ENCODE peak calls at places on chromosome 14, in four cellular contexts. X is GM23338, P is transverse colon, H is vagina. J is an unnamed sample.

GRCh38 chr14:85817430-85817829 is 287.5 kb downstream of the FLRT2 start:
- DNase-seq in H (no peak), X (no peak), P (no peak), J (no peak)

GRCh38 chr14:20194101-20194500 is 3.4 kb downstream of the OR11G2 start:
- DNase-seq in X (no peak), H (no peak), P (no peak), J (no peak)

GRCh38 chr14:102775855-102776760 is 1.1 kb upstream of the TRAF3 start:
- DNase-seq in P (peak), H (no peak), X (peak), J (no peak)

GRCh38 chr14:68779761-68780323 is 13.0 kb downstream of the ZFP36L1 start:
- DNase-seq in H (peak), X (no peak), P (peak), J (peak)

GRCh38 chr14:29078810-29079522 is 312.4 kb downstream of the FOXG1 start:
- DNase-seq in X (no peak), P (no peak), H (no peak), J (no peak)

GRCh38 chr14:38065101-38065762 is 142.5 kb upstream of the SSTR1 start:
- DNase-seq in P (no peak), H (no peak), X (peak), J (no peak)

GRCh38 chr14:24843494-24843893 is 206.5 kb downstream of the STXBP6 start:
- DNase-seq in X (no peak), H (no peak), P (no peak), J (no peak)

GRCh38 chr14:50944647-50945413 is 547 bp upstream of the PYGL start:
- DNase-seq in X (no peak), H (no peak), P (peak), J (peak)

GRCh38 chr14:50823051-50823762 is 7.8 kb downstream of the NIN start:
- DNase-seq in P (no peak), H (no peak), X (no peak), J (no peak)

GRCh38 chr14:104897286-104898194 is 27.1 kb upstream of the PLD4 start:
- DNase-seq in H (peak), X (no peak), P (no peak), J (no peak)

GRCh38 chr14:23185046-23185445 is 1.6 kb upstream of the SLC7A8 start:
- DNase-seq in H (no peak), X (no peak), P (no peak), J (no peak)

GRCh38 chr14:100428727-100429126 is 105.6 kb downstream of the SLC25A47 start:
- DNase-seq in P (no peak), X (no peak), H (no peak), J (no peak)

GRCh38 chr14:50260511-50260910 is 29.1 kb upstream of the SOS2 start:
- DNase-seq in H (no peak), P (no peak), X (peak), J (no peak)

GRCh38 chr14:104998801-104999200 is 13.2 kb downstream of the CLBA1 start:
- DNase-seq in X (no peak), P (no peak), H (no peak), J (no peak)

GRCh38 chr14:81350344-81351096 is 49.6 kb downstream of the STON2 start:
- DNase-seq in X (no peak), H (no peak), P (no peak), J (no peak)

GRCh38 chr14:102949062-102949800 is 26.8 kb downstream of the AMN start:
- DNase-seq in X (no peak), P (peak), H (no peak), J (no peak)

GRCh38 chr14:83170165-83170564 is 1636.5 kb upstream of the SEL1L start:
- DNase-seq in X (no peak), P (no peak), H (no peak), J (no peak)

GRCh38 chr14:38203929-38204716 is 3.6 kb upstream of the SSTR1 start:
- DNase-seq in X (peak), P (no peak), H (no peak), J (no peak)

DNA sequence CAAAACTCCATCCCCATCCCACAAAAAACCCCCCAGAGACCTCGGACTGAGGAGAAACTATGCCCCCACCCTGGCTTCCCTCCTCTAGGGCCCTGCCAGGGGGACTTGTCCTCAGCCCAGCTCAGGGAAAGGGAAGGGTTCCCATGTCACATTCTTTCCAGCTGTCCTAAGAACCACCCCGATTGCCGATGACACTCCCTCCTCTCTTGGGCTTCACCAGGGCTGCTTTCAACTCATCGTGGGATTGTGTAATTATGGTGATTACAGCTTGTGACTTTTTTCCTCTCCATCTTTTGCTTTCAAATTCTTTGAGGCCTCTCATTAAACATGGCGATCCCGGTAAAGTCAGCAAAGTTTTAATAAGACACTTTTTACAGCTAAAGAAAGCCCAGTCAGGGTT is 344.1 kb downstream of the DPF3 start:
- DNase-seq in H (no peak), P (no peak), X (no peak), J (no peak)
- TF ChIP-seq POLR2AphosphoS5 in H (no peak), P (no peak), X (no peak), J (no peak)

GRCh38 chr14:33525626-33526025 is 425.2 kb downstream of the EGLN3 start:
- DNase-seq in P (no peak), X (no peak), H (no peak), J (no peak)

GRCh38 chr14:33529773-33530172 is 421.1 kb downstream of the EGLN3 start:
- DNase-seq in X (no peak), P (no peak), H (no peak), J (no peak)

GRCh38 chr14:33524244-33524643 is 426.6 kb downstream of the EGLN3 start:
- DNase-seq in X (no peak), P (no peak), H (no peak), J (no peak)

GRCh38 chr14:33528655-33529054 is 422.2 kb downstream of the EGLN3 start:
- DNase-seq in P (no peak), H (no peak), X (no peak), J (no peak)

DNA sequence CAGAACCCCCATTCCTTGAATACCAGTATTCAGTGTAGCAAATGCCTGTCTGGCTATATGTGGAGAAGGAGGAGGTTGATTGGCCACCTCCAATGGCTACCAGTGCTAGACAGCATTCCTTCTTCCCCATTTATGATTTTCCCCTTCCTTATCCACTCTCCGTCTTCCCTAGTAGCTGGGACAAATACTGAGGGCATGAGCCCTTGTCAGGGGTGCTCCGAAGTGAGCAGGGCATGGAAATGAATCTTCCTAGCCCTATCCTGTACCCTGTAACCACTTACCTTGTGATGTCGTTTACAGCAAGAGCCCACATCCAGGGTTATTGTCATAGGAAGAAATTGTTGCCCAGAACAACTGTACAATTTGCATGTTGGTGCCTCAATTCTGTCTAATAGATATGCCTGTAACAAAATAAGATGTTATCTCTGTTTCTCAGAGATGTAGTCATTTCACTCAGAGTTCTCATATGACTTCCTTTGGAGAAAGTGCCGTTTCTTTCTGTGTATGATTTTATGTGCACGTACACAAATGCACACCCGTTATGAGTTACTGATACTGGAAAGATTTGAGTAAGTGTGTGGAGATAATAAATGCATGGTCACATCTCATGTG is 423.7 kb downstream of the EGLN3 start:
- DNase-seq in H (no peak), X (no peak), P (no peak), J (no peak)
- H3K27ac ChIP-seq in H (no peak), X (no peak), P (no peak), J (no peak)

DNA sequence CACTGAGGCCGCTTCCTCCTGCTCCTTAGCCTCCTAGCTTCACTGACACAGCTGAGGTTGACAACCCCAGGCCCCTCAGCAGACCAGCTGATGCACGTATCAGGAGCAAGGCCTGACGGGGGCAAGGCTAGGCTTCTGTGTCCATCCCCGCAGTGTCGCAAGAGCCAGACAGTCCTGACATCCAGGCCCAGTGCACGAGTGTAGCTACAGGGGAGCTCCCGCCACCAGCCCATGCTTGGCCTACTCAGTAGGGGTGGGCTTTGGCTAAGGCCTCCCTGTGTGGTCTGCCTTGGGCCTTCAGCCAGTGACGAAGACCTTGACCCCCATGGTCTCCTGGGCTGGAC is 179.1 kb downstream of the DPF3 start:
- DNase-seq in X (no peak), H (no peak), P (no peak), J (no peak)
- H3K4me3 ChIP-seq in X (no peak), H (no peak), P (no peak), J (no peak)

GRCh38 chr14:95502381-95502950 is 14.0 kb downstream of the SYNE3 start:
- DNase-seq in X (no peak), P (no peak), H (no peak), J (no peak)
- TF ChIP-seq POLR2AphosphoS5 in X (no peak), P (no peak), H (no peak), J (no peak)

DNA sequence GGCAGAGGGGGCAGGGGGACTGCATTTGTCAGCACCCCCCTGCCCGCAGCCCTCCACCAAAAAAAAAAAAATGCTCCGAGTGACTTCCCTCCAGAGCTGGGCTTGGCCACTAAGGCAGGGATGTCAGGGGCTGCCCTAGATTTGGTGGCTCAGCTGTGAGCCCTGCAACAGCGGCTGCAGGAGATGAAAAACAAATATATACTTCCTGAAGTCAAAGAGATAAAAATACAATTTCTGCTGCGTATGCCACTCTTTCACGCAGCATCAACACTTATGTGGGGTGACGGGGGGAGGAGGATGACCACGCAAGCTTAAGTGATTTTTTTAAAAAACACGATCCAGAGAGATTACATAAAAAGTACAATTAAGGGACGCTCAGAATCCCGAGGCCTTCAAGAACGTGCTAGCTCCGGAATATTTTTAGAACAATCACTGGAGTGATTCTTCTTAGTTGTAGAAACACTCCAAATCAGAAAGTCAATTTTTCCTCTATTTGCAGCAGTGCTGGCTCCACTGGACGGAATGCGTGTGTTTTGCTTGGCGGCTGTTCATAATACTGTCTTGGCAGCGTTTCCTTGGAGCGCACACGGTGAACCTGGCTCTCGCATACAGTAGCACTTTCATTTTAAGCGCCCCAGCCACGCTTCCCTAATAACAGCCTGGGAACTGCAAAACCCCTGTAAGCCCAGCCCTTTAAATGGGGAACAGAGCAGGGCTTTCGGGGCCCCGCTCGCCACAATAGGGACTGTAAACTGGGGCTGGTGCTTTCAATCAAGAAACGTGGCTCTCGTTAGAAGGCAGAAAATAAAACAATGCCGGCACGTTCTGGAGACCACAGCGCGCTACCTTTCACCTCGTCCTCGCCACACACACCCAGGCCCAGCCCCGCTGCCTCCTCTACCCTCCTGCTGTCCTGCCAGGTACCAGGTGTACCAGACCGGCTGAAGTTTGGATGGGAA is 80.1 kb downstream of the BCL11B start:
- DNase-seq in P (peak), H (no peak), X (no peak), J (peak)
- H3K27ac ChIP-seq in P (peak), H (peak), X (peak), J (peak)

DNA sequence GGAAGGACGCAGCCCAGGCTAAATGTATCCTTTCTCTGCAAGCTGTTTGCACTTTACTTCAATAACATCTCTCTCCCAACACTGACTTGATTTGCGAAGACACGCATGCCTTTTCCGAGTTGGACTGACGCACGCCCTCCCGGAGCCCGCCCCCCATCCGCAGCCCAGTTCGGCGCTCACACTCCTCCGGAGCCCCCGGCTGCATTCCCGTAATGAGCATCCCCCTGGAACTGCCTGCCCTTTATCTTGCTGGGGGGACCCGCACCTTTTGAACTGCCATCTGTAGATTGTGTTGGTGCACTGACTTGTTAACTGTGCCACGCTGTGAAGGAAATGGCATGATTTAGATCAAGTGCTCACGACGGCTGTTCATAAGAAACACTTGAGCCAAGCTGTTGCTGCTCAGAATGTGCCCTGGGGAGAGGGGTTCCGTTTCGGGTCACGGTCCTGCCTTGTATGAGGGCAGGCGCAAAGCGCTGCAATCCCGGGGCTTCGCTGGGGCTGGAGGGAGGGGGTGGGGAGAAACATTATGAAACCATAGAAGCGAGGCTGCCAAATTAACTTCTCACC is 176.6 kb upstream of the CDKN3 start:
- DNase-seq in H (no peak), X (peak), P (no peak), J (no peak)
- H3K4me3 ChIP-seq in H (peak), X (peak), P (no peak), J (peak)

GRCh38 chr14:71169028-71169427 is 261.8 kb downstream of the PCNX1 start:
- DNase-seq in X (no peak), H (no peak), P (no peak), J (no peak)

GRCh38 chr14:71168564-71168963 is 261.3 kb downstream of the PCNX1 start:
- DNase-seq in X (no peak), P (no peak), H (no peak), J (no peak)

GRCh38 chr14:71165650-71166049 is 258.4 kb downstream of the PCNX1 start:
- DNase-seq in X (no peak), H (no peak), P (peak), J (no peak)

GRCh38 chr14:71166434-71166833 is 259.2 kb downstream of the PCNX1 start:
- DNase-seq in P (peak), H (no peak), X (peak), J (peak)

DNA sequence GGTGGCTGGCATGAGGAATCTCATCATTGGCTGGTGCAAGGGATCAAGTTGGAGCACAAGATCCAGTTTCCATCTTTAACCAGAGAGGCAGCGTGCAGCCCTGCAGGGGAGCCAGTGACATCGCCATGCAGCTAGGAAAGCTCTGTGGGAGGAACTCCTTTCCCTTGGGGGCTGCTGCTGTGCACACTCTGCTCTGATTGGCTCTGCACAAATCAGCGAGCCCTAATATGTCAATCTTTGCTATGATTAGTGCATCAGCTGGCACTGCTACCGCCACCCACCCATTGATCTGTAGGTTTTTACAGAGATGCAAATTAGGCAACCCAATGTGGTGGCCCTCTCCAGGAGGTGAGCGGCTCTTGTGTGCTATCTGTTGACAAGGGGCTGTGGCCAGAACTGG is 262.6 kb downstream of the PCNX1 start:
- DNase-seq in X (no peak), P (no peak), H (no peak), J (no peak)
- TF ChIP-seq POLR2AphosphoS5 in X (no peak), P (no peak), H (no peak), J (no peak)

DNA sequence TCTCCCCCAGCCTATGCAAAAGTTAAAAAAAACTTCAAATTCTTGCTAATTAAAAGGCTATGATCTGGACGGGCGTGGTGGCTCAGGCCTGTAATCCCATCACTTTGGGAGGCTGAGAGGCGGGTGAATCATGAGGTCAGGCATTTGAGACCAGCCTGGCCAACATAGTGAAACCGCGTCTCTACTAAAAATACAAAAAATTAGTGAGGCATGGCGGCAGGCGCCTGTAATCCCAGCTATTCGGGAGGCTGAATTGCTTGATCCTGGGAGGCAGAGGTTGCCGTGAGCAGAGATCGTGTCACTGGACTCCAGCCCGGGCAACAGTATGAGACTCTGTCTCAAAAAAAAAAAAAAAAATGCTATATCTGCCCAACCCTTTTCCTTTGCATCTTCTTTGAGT is 925.4 kb downstream of the GALC start:
- DNase-seq in X (no peak), P (no peak), H (no peak), J (no peak)
- H3K27ac ChIP-seq in X (no peak), P (no peak), H (no peak), J (no peak)

DNA sequence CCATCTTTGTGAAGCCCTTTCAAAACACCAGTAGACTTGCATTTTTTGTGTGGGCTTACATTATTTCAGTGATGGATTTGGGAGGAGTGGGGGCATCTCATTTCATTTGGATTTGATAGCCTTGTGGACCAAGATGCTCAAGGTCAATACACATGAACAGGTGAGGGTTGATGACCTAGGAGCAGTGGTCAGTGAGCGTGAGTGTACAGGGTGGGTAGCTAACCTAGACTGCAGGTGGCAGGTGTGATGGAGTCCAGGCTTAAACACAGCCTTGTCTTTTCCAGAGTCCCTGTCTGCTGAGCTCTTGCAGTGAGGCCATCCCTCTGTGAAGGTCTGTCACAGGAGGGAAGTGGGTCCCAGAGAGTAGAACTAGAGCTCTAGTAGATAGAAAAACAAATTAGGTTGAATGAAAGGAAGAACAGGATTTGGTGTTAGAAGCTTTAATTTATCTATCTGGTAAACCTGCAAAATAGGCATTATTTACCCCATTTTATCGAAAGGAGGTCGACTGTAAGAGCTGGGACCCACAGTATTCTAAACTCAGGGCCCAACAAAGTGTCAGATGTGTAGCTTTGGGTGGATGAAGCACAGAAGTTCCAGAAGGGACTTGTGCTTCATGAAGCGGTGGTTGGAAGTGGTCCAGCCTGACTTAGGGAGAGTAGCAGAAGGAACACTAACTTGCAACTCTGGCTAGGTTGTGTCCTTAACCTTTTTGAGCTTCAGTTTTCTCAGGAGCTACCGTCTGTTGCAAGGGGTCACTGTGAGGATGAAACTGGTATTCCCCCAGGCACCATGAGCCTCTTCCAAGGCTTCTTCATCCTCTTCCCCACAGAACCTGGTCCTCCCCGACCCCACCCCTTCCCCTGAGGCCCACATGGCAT is 18.2 kb downstream of the RPS6KL1 start:
- DNase-seq in H (no peak), P (no peak), X (no peak), J (no peak)
- H3K4me3 ChIP-seq in H (no peak), P (no peak), X (no peak), J (no peak)